ENCODE peak calls at places on chromosomes 7 and 10, in four cellular contexts. T is stomach, W is chondrocyte, Y is GM10248. Z is an unnamed sample.
A peak's percentile ranks its signal among the peaks of the same experiment; 100 is the strongest.

GRCh38 chr10:60334991-60335390 is 54.7 kb downstream of the ANK3 start:
- DNase-seq in T (no peak), W (no peak), Y (no peak), Z (no peak)

GRCh38 chr10:118687472-118687871 is 67.3 kb downstream of the CACUL1 start:
- DNase-seq in T (no peak), W (no peak), Y (no peak), Z (no peak)

GRCh38 chr10:90583416-90583815 is 274.4 kb downstream of the HTR7 start:
- DNase-seq in T (no peak), W (no peak), Y (no peak), Z (no peak)

GRCh38 chr10:13916384-13916947 is 329.7 kb downstream of the PRPF18 start:
- DNase-seq in T (no peak), W (no peak), Y (no peak), Z (no peak)

GRCh38 chr7:116443101-116443523 is 56.4 kb upstream of the CAV2 start:
- DNase-seq in T (no peak), W (no peak), Y (no peak), Z (no peak)

GRCh38 chr10:53447576-53447975 is 675.0 kb upstream of the MBL2 start:
- DNase-seq in T (no peak), W (peak; percentile 60), Y (no peak), Z (no peak)

GRCh38 chr7:14697684-14698083 is 204.9 kb downstream of the DGKB start:
- DNase-seq in T (no peak), W (no peak), Y (no peak), Z (no peak)

GRCh38 chr7:51012569-51013217 is 230.0 kb upstream of the GRB10 start:
- DNase-seq in T (no peak), W (no peak), Y (no peak), Z (no peak)

GRCh38 chr7:111363099-111363498 is 199.2 kb downstream of the IMMP2L start:
- DNase-seq in T (no peak), W (no peak), Y (no peak), Z (no peak)

GRCh38 chr7:58316-58715 is 134.1 kb upstream of the FAM20C start:
- DNase-seq in T (no peak), W (no peak), Y (no peak), Z (peak; percentile 44)

GRCh38 chr10:103936022-103936421 is 18.0 kb upstream of the STN1 start:
- DNase-seq in T (no peak), W (no peak), Y (no peak), Z (no peak)

GRCh38 chr7:135317676-135318326 is 84.2 kb downstream of the STRA8 start:
- DNase-seq in T (no peak), W (no peak), Y (no peak), Z (no peak)

GRCh38 chr7:98836811-98837631 is 32.8 kb downstream of the TMEM130 start:
- DNase-seq in T (peak; percentile 45), W (no peak), Y (peak; percentile 59), Z (no peak)

GRCh38 chr10:65620404-65621048 is 1305.3 kb upstream of the LRRTM3 start:
- DNase-seq in T (no peak), W (no peak), Y (no peak), Z (no peak)

GRCh38 chr10:93149761-93150160 is 76.1 kb downstream of the CYP26A1 start:
- DNase-seq in T (no peak), W (no peak), Y (no peak), Z (no peak)

GRCh38 chr7:80018941-80019808 is 115.5 kb upstream of the GNAI1 start:
- DNase-seq in T (peak; percentile 31), W (no peak), Y (peak; percentile 58), Z (no peak)

GRCh38 chr7:75842836-75843446 is 29.3 kb upstream of the CCL24 start:
- DNase-seq in T (peak; percentile 30), W (no peak), Y (peak; percentile 62), Z (no peak)

GRCh38 chr7:6385110-6385792 is 62.5 kb downstream of the DAGLB start:
- DNase-seq in T (no peak), W (no peak), Y (no peak), Z (no peak)

GRCh38 chr7:132436121-132436520 is 140.1 kb downstream of the PLXNA4 start:
- DNase-seq in T (no peak), W (no peak), Y (no peak), Z (no peak)

GRCh38 chr7:91435386-91436059 is 171.3 kb downstream of the FZD1 start:
- DNase-seq in T (no peak), W (no peak), Y (no peak), Z (no peak)

GRCh38 chr7:40507166-40507565 is 372.4 kb downstream of the SUGCT start:
- DNase-seq in T (no peak), W (no peak), Y (peak; percentile 15), Z (no peak)
- TF ChIP-seq CTCF in T (no peak), W (peak; percentile 28), Y (peak; percentile 21), Z (peak; percentile 25)

GRCh38 chr10:97408496-97408992 is 7.4 kb upstream of the RRP12 start:
- DNase-seq in T (peak; percentile 40), W (no peak), Y (no peak), Z (no peak)

GRCh38 chr10:97407211-97407951 is 6.2 kb upstream of the RRP12 start:
- DNase-seq in T (peak; percentile 60), W (no peak), Y (peak; percentile 80), Z (no peak)

GRCh38 chr10:97412891-97413304 is 11.8 kb upstream of the RRP12 start:
- DNase-seq in T (no peak), W (no peak), Y (no peak), Z (no peak)

GRCh38 chr10:97407952-97408248 is 6.8 kb upstream of the RRP12 start:
- DNase-seq in T (no peak), W (no peak), Y (no peak), Z (no peak)

GRCh38 chr10:97411411-97411810 is 10.3 kb upstream of the RRP12 start:
- DNase-seq in T (no peak), W (no peak), Y (no peak), Z (no peak)
- TF ChIP-seq CTCF in T (no peak), W (no peak), Y (no peak), Z (no peak)

DNA sequence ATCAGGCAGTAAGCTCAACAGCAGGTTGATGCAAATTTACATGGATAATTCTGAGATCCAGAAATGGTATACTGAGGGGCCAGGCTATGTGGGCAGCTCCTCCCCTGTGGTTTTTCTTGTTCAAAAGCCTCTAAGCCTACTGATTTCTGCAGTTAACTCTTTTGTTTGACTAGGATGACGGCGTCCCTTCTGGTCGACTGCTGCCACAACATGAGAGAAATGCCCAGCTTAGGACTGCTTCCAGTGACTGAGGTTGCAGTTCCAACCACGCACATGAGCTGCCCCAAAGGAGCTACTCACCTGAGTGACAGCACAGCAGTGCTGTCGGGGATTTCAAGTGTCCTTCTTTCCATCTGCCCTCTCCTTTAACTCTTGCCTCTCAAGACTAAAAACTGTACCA is 973.0 kb upstream of the GHITM start:
- DNase-seq in T (no peak), W (no peak), Y (no peak), Z (no peak)
- TF ChIP-seq CTCF in T (no peak), W (no peak), Y (no peak), Z (peak; percentile 58)

GRCh38 chr10:58712136-58712535 is 199.5 kb downstream of the BICC1 start:
- DNase-seq in T (no peak), W (no peak), Y (no peak), Z (no peak)

GRCh38 chr10:58715056-58715455 is 202.4 kb downstream of the BICC1 start:
- DNase-seq in T (no peak), W (no peak), Y (no peak), Z (no peak)

GRCh38 chr10:58718596-58718995 is 205.9 kb downstream of the BICC1 start:
- DNase-seq in T (no peak), W (no peak), Y (no peak), Z (no peak)

GRCh38 chr10:58714436-58714835 is 201.8 kb downstream of the BICC1 start:
- DNase-seq in T (no peak), W (no peak), Y (no peak), Z (no peak)

DNA sequence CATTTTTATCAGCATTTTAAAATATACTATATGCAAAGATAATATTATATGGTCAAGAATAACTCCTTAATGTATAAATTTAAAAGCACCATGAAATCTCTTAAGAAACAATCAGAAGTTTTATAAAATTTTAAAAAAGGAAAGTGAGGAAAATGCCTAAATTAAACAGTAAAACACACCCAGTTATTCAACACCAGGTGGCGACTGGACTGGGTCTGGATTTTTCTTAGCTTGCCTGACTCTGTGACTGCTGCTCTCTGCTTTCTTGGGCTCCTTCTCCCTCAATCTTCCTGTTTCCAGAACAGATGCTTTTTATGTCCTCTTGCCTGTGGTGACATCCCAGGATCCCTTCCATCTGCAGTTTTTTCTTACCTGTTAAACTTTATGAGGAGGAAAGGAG is 200.3 kb downstream of the BICC1 start:
- DNase-seq in T (no peak), W (no peak), Y (no peak), Z (no peak)
- TF ChIP-seq CTCF in T (no peak), W (peak; percentile 73), Y (no peak), Z (peak; percentile 53)

DNA sequence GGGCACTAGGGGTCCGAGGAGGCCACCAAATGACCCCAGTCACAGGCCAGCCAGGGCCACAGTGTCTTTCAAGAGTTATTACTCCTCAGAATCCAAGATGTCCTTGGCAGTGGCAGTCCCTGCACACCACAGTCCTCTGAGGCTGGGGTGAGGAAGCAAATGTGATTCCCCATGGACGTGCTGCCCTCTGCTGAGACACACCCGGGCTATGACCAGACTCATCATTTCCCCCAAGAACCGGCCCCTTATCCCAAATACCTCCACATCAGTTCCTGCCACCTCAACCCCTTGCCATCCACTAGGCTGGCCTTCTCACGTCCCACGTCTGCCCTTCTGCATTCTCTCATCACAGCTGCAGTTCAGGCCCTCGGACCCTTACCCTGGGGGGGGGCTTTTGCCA is 5.0 kb downstream of the PRKAG2 start:
- DNase-seq in T (no peak), W (peak; percentile 38), Y (no peak), Z (no peak)
- TF ChIP-seq CTCF in T (no peak), W (no peak), Y (no peak), Z (no peak)

DNA sequence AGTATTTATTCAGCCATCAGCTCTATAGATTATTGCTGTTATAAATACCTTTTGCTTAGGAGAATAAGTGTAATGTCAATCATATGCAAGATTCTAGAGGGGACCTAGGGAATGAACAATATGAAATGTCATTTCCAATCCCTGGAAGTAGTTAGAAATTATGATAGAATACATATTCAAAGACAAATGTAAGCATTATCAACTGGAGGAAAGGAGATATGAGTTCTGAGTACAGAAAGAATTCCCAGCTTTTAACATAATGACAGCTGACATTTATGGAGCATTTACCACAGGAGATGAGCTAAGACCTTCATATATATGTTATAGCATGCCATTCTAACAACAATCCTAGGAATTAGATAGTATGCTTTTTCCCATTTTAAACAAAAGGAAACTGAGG is 86.2 kb downstream of the FAM13C start:
- DNase-seq in T (no peak), W (no peak), Y (no peak), Z (no peak)
- TF ChIP-seq CTCF in T (no peak), W (no peak), Y (no peak), Z (no peak)

Z was measured in type B pancreatic cell.